ENCODE peak calls at places on chromosomes 4 and X, in seven cellular contexts. I is NCI-H1417, D is fibroblast of gingiva, G is T-cell, E is brain microvascular endothelial cell, Z is NCI-H774, S is Karpas-422. K is an unnamed sample.

GRCh38 chr4:86939737-86940141 is 4.9 kb downstream of the AFF1 start:
- DNase-seq in I (no peak), D (no peak), G (no peak), E (no peak), Z (no peak), S (peak), K (no peak)

GRCh38 chr4:29311231-29311630 is 1408.9 kb upstream of the PCDH7 start:
- DNase-seq in I (no peak), D (no peak), G (no peak), E (peak), Z (no peak), S (no peak), K (no peak)

GRCh38 chrX:72576161-72576896 is 3.7 kb upstream of the HDAC8 start:
- DNase-seq in I (no peak), D (peak), G (no peak), E (peak), Z (no peak), S (no peak), K (no peak)

GRCh38 chr4:110982486-110982885 is 359.6 kb upstream of the PITX2 start:
- DNase-seq in I (no peak), D (no peak), G (no peak), E (no peak), Z (no peak), S (no peak), K (no peak)

GRCh38 chr4:159201168-159201567 is 98.3 kb downstream of the RAPGEF2 start:
- DNase-seq in I (peak), D (no peak), G (no peak), E (no peak), Z (no peak), S (no peak), K (no peak)

GRCh38 chr4:68432320-68432719 is 14.9 kb upstream of the TMPRSS11E start:
- DNase-seq in I (no peak), D (no peak), G (no peak), E (no peak), Z (no peak), S (no peak), K (no peak)

GRCh38 chr4:153241970-153242847 is 38.0 kb downstream of the TRIM2 start:
- DNase-seq in I (peak), D (no peak), G (no peak), E (peak), Z (no peak), S (peak), K (no peak)

GRCh38 chr4:108926058-108926457 is 163.2 kb upstream of the ETNPPL start:
- DNase-seq in I (no peak), D (peak), G (no peak), E (peak), Z (no peak), S (no peak), K (no peak)

GRCh38 chr4:72283357-72283756 is 251.6 kb downstream of the NPFFR2 start:
- DNase-seq in I (no peak), D (no peak), G (no peak), E (no peak), Z (no peak), S (no peak), K (no peak)

GRCh38 chr4:19944806-19945205 is 306.9 kb upstream of the SLIT2 start:
- DNase-seq in I (no peak), D (no peak), G (no peak), E (no peak), Z (no peak), S (no peak), K (no peak)

GRCh38 chrX:31130457-31131215 is 58.8 kb upstream of the FTHL17 start:
- DNase-seq in I (no peak), D (peak), G (no peak), E (no peak), Z (no peak), S (no peak), K (no peak)

GRCh38 chr4:44257461-44257860 is 191.1 kb downstream of the KCTD8 start:
- DNase-seq in I (no peak), D (no peak), G (no peak), E (no peak), Z (no peak), S (no peak), K (no peak)

GRCh38 chrX:17214962-17215361 is 160.0 kb upstream of the NHS start:
- DNase-seq in I (no peak), D (peak), G (no peak), E (no peak), Z (no peak), S (no peak), K (no peak)

GRCh38 chrX:1481636-1482529 is 29.2 kb upstream of the ASMTL start:
- DNase-seq in I (no peak), D (peak), G (peak), E (peak), Z (no peak), S (peak), K (no peak)

GRCh38 chr4:158255727-158256324 is 45.5 kb downstream of the TMEM144 start:
- DNase-seq in I (no peak), D (peak), G (no peak), E (peak), Z (peak), S (peak), K (no peak)

GRCh38 chrX:105636667-105637066 is 185.7 kb upstream of the NRK start:
- DNase-seq in I (peak), D (no peak), G (no peak), E (no peak), Z (no peak), S (no peak), K (no peak)

GRCh38 chr4:134388351-134388750 is 186.8 kb upstream of the PABPC4L start:
- DNase-seq in I (no peak), D (no peak), G (no peak), E (no peak), Z (no peak), S (no peak), K (no peak)

GRCh38 chrX:47384502-47384901 is 14.1 kb downstream of the ZNF157 start:
- DNase-seq in I (peak), D (peak), G (peak), E (peak), Z (peak), S (peak), K (no peak)